ENCODE peak calls at places on chromosomes 12 and 14, in four cellular contexts. I is posterior vena cava, Z is NCI-H1048, A is NCI-H1417 treated with DMSO at 0.1 percent for 48 hours. L is an unnamed sample.
A peak's percentile ranks its signal among the peaks of the same experiment; 100 is the strongest.

GRCh38 chr14:63891148-63891964 is 38.6 kb downstream of the SYNE2 start:
- DNase-seq in I (no peak), Z (no peak), A (no peak), L (no peak)

GRCh38 chr12:124049451-124050094 is 76.6 kb downstream of the ZNF664 start:
- DNase-seq in I (no peak), Z (no peak), A (no peak), L (no peak)

GRCh38 chr12:12397184-12397583 is 40.3 kb downstream of the BORCS5 start:
- DNase-seq in I (no peak), Z (no peak), A (no peak), L (no peak)

GRCh38 chr12:50050410-50051280 is 6.8 kb upstream of the ASIC1 start:
- DNase-seq in I (peak; percentile 93), Z (no peak), A (no peak), L (no peak)

GRCh38 chr12:6078378-6079083 is 45.9 kb downstream of the VWF start:
- DNase-seq in I (peak; percentile 29), Z (no peak), A (no peak), L (no peak)

GRCh38 chr14:31936100-31936499 is 141.0 kb upstream of the ARHGAP5 start:
- DNase-seq in I (no peak), Z (no peak), A (no peak), L (no peak)

GRCh38 chr14:56676042-56676441 is 96.4 kb downstream of the TMEM260 start:
- DNase-seq in I (no peak), Z (no peak), A (no peak), L (no peak)

GRCh38 chr14:53894456-53894855 is 62.2 kb downstream of the BMP4 start:
- DNase-seq in I (no peak), Z (no peak), A (no peak), L (peak; percentile 51)